ENCODE peak calls at places on chromosomes 6 and 20, in five cellular contexts. T is activated T-cell treated with anti-CD3 and anti-CD28 coated beads for 1 hour, Z is AG08395, V is endothelial cell of umbilical vein, O is astrocyte of the cerebellum. M is an unnamed sample.

GRCh38 chr6:22622390-22622789 is 53.0 kb downstream of the HDGFL1 start:
- DNase-seq in Z (no peak), V (peak), O (no peak), T (no peak), M (no peak)

GRCh38 chr20:63636752-63637633 is 10.1 kb upstream of the GMEB2 start:
- DNase-seq in O (no peak), Z (peak), V (no peak), T (no peak), M (no peak)

GRCh38 chr6:34852406-34853085 is 35.3 kb downstream of the TAF11 start:
- DNase-seq in O (no peak), V (no peak), T (no peak), Z (no peak), M (no peak)

GRCh38 chr6:166928644-166929515 is 27.5 kb downstream of the RNASET2 start:
- DNase-seq in Z (no peak), T (no peak), V (no peak), O (no peak), M (no peak)

GRCh38 chr6:169891846-169892245 is 140.4 kb downstream of the ERMARD start:
- DNase-seq in T (no peak), V (no peak), Z (no peak), O (no peak), M (no peak)

GRCh38 chr6:166724576-166724975 is 97.5 kb upstream of the RPS6KA2 start:
- DNase-seq in O (no peak), Z (no peak), V (no peak), T (no peak), M (no peak)

GRCh38 chr6:17932362-17932852 is 55.0 kb downstream of the KIF13A start:
- DNase-seq in V (peak), O (peak), T (no peak), Z (peak), M (no peak)

GRCh38 chr6:43803783-43804549 is 34.0 kb downstream of the VEGFA start:
- DNase-seq in V (no peak), T (no peak), Z (no peak), O (no peak), M (no peak)

GRCh38 chr6:170024940-170025339 is 265.9 kb downstream of the DLL1 start:
- DNase-seq in O (peak), T (no peak), Z (peak), V (no peak), M (no peak)

GRCh38 chr20:24683676-24684075 is 214.2 kb downstream of the SYNDIG1 start:
- DNase-seq in T (no peak), V (no peak), O (no peak), Z (no peak), M (peak)

GRCh38 chr6:119129968-119130484 is 51.6 kb upstream of the FAM184A start:
- DNase-seq in Z (peak), V (peak), T (no peak), O (peak), M (no peak)